ENCODE peak calls at places on chromosomes 2 and 18, in ten cellular contexts. One of them, this sample, is unnamed.

GRCh38 chr2:240990726-240991377 is 7.6 kb upstream of the SNED1 start:
- DNase-seq in ovary: peak; percentile 16
- DNase-seq in K562: no peak
- DNase-seq in adrenal gland: no peak
- DNase-seq in stomach: peak; percentile 24
- DNase-seq in breast epithelium: no peak
- DNase-seq in A549: no peak
- DNase-seq in H54: no peak
- DNase-seq in esophagus squamous epithelium: no peak
- DNase-seq in spleen: peak; percentile 72
- DNase-seq in this sample: no peak

GRCh38 chr2:19900536-19901200 is 1.1 kb downstream of the TTC32 start:
- DNase-seq in ovary: no peak
- DNase-seq in K562: peak; percentile 44
- DNase-seq in H54: no peak
- DNase-seq in spleen: no peak
- DNase-seq in breast epithelium: no peak
- DNase-seq in stomach: no peak
- DNase-seq in adrenal gland: no peak
- DNase-seq in A549: peak; percentile 24
- DNase-seq in esophagus squamous epithelium: no peak
- DNase-seq in this sample: no peak

GRCh38 chr18:35588995-35589394 is 7.5 kb downstream of the GALNT1 start:
- DNase-seq in breast epithelium: no peak
- DNase-seq in K562: peak; percentile 34
- DNase-seq in H54: no peak
- DNase-seq in ovary: no peak
- DNase-seq in adrenal gland: no peak
- DNase-seq in esophagus squamous epithelium: no peak
- DNase-seq in A549: no peak
- DNase-seq in stomach: no peak
- DNase-seq in spleen: no peak
- DNase-seq in this sample: no peak

GRCh38 chr2:46645681-46646162 is 166.4 kb downstream of the TMEM247 start:
- DNase-seq in spleen: no peak
- DNase-seq in K562: peak; percentile 40
- DNase-seq in adrenal gland: no peak
- DNase-seq in breast epithelium: peak; percentile 70
- DNase-seq in ovary: peak; percentile 64
- DNase-seq in esophagus squamous epithelium: no peak
- DNase-seq in stomach: peak; percentile 29
- DNase-seq in A549: no peak
- DNase-seq in H54: no peak
- DNase-seq in this sample: peak; percentile 76

GRCh38 chr2:217203086-217203485 is 343.2 kb upstream of the TNP1 start:
- DNase-seq in A549: no peak
- DNase-seq in esophagus squamous epithelium: no peak
- DNase-seq in K562: no peak
- DNase-seq in breast epithelium: no peak
- DNase-seq in adrenal gland: no peak
- DNase-seq in stomach: no peak
- DNase-seq in spleen: no peak
- DNase-seq in ovary: no peak
- DNase-seq in H54: no peak
- DNase-seq in this sample: no peak

GRCh38 chr2:226575928-226576327 is 223.7 kb downstream of the IRS1 start:
- DNase-seq in esophagus squamous epithelium: no peak
- DNase-seq in adrenal gland: no peak
- DNase-seq in breast epithelium: no peak
- DNase-seq in stomach: no peak
- DNase-seq in H54: no peak
- DNase-seq in K562: no peak
- DNase-seq in ovary: no peak
- DNase-seq in spleen: no peak
- DNase-seq in A549: no peak
- DNase-seq in this sample: no peak

GRCh38 chr2:15127251-15127650 is 433.9 kb downstream of the NBAS start:
- DNase-seq in stomach: no peak
- DNase-seq in ovary: no peak
- DNase-seq in spleen: no peak
- DNase-seq in H54: no peak
- DNase-seq in A549: no peak
- DNase-seq in esophagus squamous epithelium: no peak
- DNase-seq in K562: no peak
- DNase-seq in breast epithelium: no peak
- DNase-seq in adrenal gland: no peak
- DNase-seq in this sample: no peak

GRCh38 chr2:149004836-149005235 is 33.7 kb upstream of the LYPD6B start:
- DNase-seq in A549: no peak
- DNase-seq in stomach: no peak
- DNase-seq in adrenal gland: no peak
- DNase-seq in esophagus squamous epithelium: no peak
- DNase-seq in breast epithelium: no peak
- DNase-seq in K562: no peak
- DNase-seq in spleen: no peak
- DNase-seq in ovary: no peak
- DNase-seq in H54: no peak
- DNase-seq in this sample: no peak

GRCh38 chr2:54429811-54430600 is 26.1 kb upstream of the SPTBN1 start:
- DNase-seq in H54: no peak
- DNase-seq in adrenal gland: no peak
- DNase-seq in breast epithelium: no peak
- DNase-seq in A549: no peak
- DNase-seq in ovary: no peak
- DNase-seq in K562: peak; percentile 28
- DNase-seq in stomach: no peak
- DNase-seq in esophagus squamous epithelium: no peak
- DNase-seq in spleen: no peak
- DNase-seq in this sample: no peak

GRCh38 chr18:25724121-25724520 is 366.3 kb downstream of the SS18 start:
- DNase-seq in ovary: no peak
- DNase-seq in adrenal gland: no peak
- DNase-seq in esophagus squamous epithelium: no peak
- DNase-seq in H54: no peak
- DNase-seq in A549: no peak
- DNase-seq in breast epithelium: no peak
- DNase-seq in spleen: no peak
- DNase-seq in stomach: no peak
- DNase-seq in K562: no peak
- DNase-seq in this sample: no peak

GRCh38 chr2:196737046-196737445 is 62.4 kb downstream of the GTF3C3 start:
- DNase-seq in H54: no peak
- DNase-seq in ovary: no peak
- DNase-seq in adrenal gland: no peak
- DNase-seq in breast epithelium: no peak
- DNase-seq in stomach: no peak
- DNase-seq in K562: no peak
- DNase-seq in spleen: no peak
- DNase-seq in A549: no peak
- DNase-seq in esophagus squamous epithelium: no peak
- DNase-seq in this sample: no peak

GRCh38 chr2:37322368-37322767 is 2.3 kb downstream of the PRKD3 start:
- DNase-seq in adrenal gland: no peak
- DNase-seq in H54: no peak
- DNase-seq in K562: peak; percentile 12
- DNase-seq in spleen: no peak
- DNase-seq in stomach: no peak
- DNase-seq in ovary: no peak
- DNase-seq in breast epithelium: no peak
- DNase-seq in esophagus squamous epithelium: no peak
- DNase-seq in A549: no peak
- DNase-seq in this sample: no peak

DNA sequence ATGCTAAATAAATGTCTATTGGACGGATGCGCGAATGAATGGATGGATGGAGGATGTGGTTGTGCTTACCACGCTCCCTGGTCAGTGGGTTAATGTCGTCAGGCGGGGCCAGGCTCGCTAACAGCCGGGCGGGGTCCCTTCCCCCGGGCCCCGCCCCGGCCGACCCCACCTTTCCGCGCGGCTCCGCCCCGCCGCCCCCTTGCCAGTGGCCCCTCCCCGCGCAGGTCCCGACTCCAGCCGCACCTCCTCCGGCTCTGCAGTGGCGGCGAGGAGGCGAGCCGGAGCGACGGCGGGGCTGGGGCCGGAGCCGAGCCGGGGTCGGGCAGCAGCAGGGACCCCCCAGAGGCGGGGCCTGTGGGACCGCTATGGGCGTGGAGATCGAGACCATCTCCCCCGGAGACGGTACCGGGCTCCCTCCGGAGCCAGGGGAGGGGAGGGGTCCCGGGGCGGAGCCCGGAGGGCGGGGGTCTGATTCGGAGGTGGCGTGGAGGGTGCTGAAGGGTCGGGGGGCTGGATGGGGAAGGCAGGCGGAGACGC is at the start of gene FKBP1B:
- DNase-seq in A549: peak; percentile 40
- DNase-seq in K562: peak; percentile 80
- DNase-seq in H54: peak; percentile 47
- DNase-seq in spleen: peak; percentile 86
- DNase-seq in breast epithelium: peak; percentile 22
- DNase-seq in ovary: peak; percentile 48
- DNase-seq in esophagus squamous epithelium: no peak
- DNase-seq in stomach: peak; percentile 80
- DNase-seq in adrenal gland: peak; percentile 47
- DNase-seq in this sample: peak; percentile 67
- TF ChIP-seq POLR2A in A549: peak; percentile 50
- TF ChIP-seq POLR2A in K562: peak; percentile 41
- TF ChIP-seq POLR2A in H54: peak; percentile 48
- TF ChIP-seq POLR2A in spleen: no peak
- TF ChIP-seq POLR2A in breast epithelium: no peak
- TF ChIP-seq POLR2A in ovary: no peak
- TF ChIP-seq POLR2A in esophagus squamous epithelium: no peak
- TF ChIP-seq POLR2A in stomach: no peak
- TF ChIP-seq POLR2A in adrenal gland: no peak
- TF ChIP-seq POLR2A in this sample: peak; percentile 69

DNA sequence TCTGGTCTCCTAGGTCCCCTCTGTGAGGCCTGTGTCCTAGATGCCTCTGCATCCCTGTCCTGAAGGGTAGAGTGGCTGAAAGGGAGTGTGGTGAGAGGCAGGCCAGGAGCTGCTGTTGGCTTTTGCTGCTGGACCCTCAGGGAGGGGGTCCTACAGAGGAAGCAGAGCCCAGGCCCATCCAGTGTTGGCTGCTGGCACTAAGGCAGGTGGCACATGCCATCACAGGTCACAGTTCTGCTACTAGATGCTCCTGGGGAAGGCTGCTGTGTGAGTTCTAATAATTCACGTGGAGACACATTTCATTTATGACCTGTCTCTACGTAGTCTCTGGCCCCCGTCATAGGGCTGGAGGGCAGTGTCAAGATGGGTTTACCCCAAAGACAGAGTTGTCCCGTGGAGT is 200.9 kb upstream of the COPS8 start:
- DNase-seq in esophagus squamous epithelium: no peak
- DNase-seq in stomach: no peak
- DNase-seq in ovary: no peak
- DNase-seq in H54: no peak
- DNase-seq in A549: no peak
- DNase-seq in K562: no peak
- DNase-seq in adrenal gland: no peak
- DNase-seq in breast epithelium: no peak
- DNase-seq in spleen: no peak
- DNase-seq in this sample: no peak
- TF ChIP-seq POLR2A in esophagus squamous epithelium: no peak
- TF ChIP-seq POLR2A in stomach: no peak
- TF ChIP-seq POLR2A in ovary: no peak
- TF ChIP-seq POLR2A in H54: no peak
- TF ChIP-seq POLR2A in A549: no peak
- TF ChIP-seq POLR2A in K562: no peak
- TF ChIP-seq POLR2A in adrenal gland: no peak
- TF ChIP-seq POLR2A in breast epithelium: no peak
- TF ChIP-seq POLR2A in spleen: no peak
- TF ChIP-seq POLR2A in this sample: no peak

GRCh38 chr2:238573916-238574315 is 147.2 kb downstream of the ASB1 start:
- DNase-seq in adrenal gland: no peak
- DNase-seq in spleen: no peak
- DNase-seq in A549: no peak
- DNase-seq in breast epithelium: peak; percentile 93
- DNase-seq in K562: no peak
- DNase-seq in esophagus squamous epithelium: no peak
- DNase-seq in H54: no peak
- DNase-seq in stomach: no peak
- DNase-seq in ovary: no peak
- DNase-seq in this sample: peak; percentile 51
- TF ChIP-seq POLR2A in adrenal gland: no peak
- TF ChIP-seq POLR2A in spleen: no peak
- TF ChIP-seq POLR2A in A549: no peak
- TF ChIP-seq POLR2A in breast epithelium: no peak
- TF ChIP-seq POLR2A in K562: no peak
- TF ChIP-seq POLR2A in esophagus squamous epithelium: no peak
- TF ChIP-seq POLR2A in H54: no peak
- TF ChIP-seq POLR2A in stomach: no peak
- TF ChIP-seq POLR2A in ovary: no peak
- TF ChIP-seq POLR2A in this sample: no peak

GRCh38 chr2:145356046-145356445 is 836.1 kb upstream of the ZEB2 start:
- DNase-seq in H54: no peak
- DNase-seq in A549: no peak
- DNase-seq in esophagus squamous epithelium: no peak
- DNase-seq in breast epithelium: no peak
- DNase-seq in K562: no peak
- DNase-seq in spleen: no peak
- DNase-seq in stomach: no peak
- DNase-seq in ovary: no peak
- DNase-seq in adrenal gland: no peak
- DNase-seq in this sample: no peak
- TF ChIP-seq POLR2A in H54: no peak
- TF ChIP-seq POLR2A in A549: no peak
- TF ChIP-seq POLR2A in esophagus squamous epithelium: no peak
- TF ChIP-seq POLR2A in breast epithelium: no peak
- TF ChIP-seq POLR2A in K562: no peak
- TF ChIP-seq POLR2A in spleen: no peak
- TF ChIP-seq POLR2A in stomach: no peak
- TF ChIP-seq POLR2A in ovary: no peak
- TF ChIP-seq POLR2A in adrenal gland: no peak
- TF ChIP-seq POLR2A in this sample: no peak

GRCh38 chr2:118386636-118387302 is 298.5 kb downstream of the INSIG2 start:
- DNase-seq in A549: peak; percentile 35
- DNase-seq in ovary: no peak
- DNase-seq in esophagus squamous epithelium: no peak
- DNase-seq in H54: peak; percentile 47
- DNase-seq in spleen: no peak
- DNase-seq in stomach: no peak
- DNase-seq in K562: no peak
- DNase-seq in breast epithelium: no peak
- DNase-seq in adrenal gland: no peak
- DNase-seq in this sample: no peak
- TF ChIP-seq POLR2A in A549: no peak
- TF ChIP-seq POLR2A in ovary: no peak
- TF ChIP-seq POLR2A in esophagus squamous epithelium: no peak
- TF ChIP-seq POLR2A in H54: no peak
- TF ChIP-seq POLR2A in spleen: no peak
- TF ChIP-seq POLR2A in stomach: no peak
- TF ChIP-seq POLR2A in K562: no peak
- TF ChIP-seq POLR2A in breast epithelium: no peak
- TF ChIP-seq POLR2A in adrenal gland: no peak
- TF ChIP-seq POLR2A in this sample: no peak

This sample was measured in thyroid gland.